ENCODE peak calls at places on chromosomes 2 and 18, in seven cellular contexts. W is fibroblast of the aortic adventitia; F is CD8-positive, alpha-beta T cell; B is suprapubic skin; X is fibroblast of mammary gland; Z is cardiac muscle cell; G is adrenal gland. H is an unnamed sample.
A peak's percentile ranks its signal among the peaks of the same experiment; 100 is the strongest.

GRCh38 chr2:230671117-230671516 is 41.5 kb upstream of the CAB39 start:
- DNase-seq in W (peak; percentile 39), F (no peak), B (no peak), X (peak; percentile 73), Z (no peak), G (no peak), H (no peak)

GRCh38 chr2:211665299-211665698 is 873.3 kb downstream of the ERBB4 start:
- DNase-seq in W (no peak), F (no peak), B (no peak), X (no peak), Z (no peak), G (no peak), H (no peak)

GRCh38 chr18:44700652-44701051 is 20.0 kb downstream of the SETBP1 start:
- DNase-seq in W (peak; percentile 47), F (peak; percentile 18), B (no peak), X (peak; percentile 81), Z (peak; percentile 44), G (no peak), H (no peak)

GRCh38 chr2:109350526-109350925 is 221.5 kb downstream of the SH3RF3 start:
- DNase-seq in W (peak; percentile 35), F (no peak), B (no peak), X (peak; percentile 31), Z (no peak), G (no peak), H (no peak)

GRCh38 chr2:64846175-64846574 is 143.0 kb upstream of the SLC1A4 start:
- DNase-seq in W (peak; percentile 73), F (no peak), B (peak; percentile 38), X (peak; percentile 72), Z (no peak), G (no peak), H (no peak)

GRCh38 chr18:72201032-72201431 is 343.1 kb downstream of the CBLN2 start:
- DNase-seq in W (no peak), F (no peak), B (no peak), X (no peak), Z (no peak), G (no peak), H (no peak)

GRCh38 chr2:202760848-202761247 is 110.7 kb downstream of the ICA1L start:
- DNase-seq in W (no peak), F (no peak), B (no peak), X (no peak), Z (no peak), G (no peak), H (no peak)

GRCh38 chr2:234135750-234136221 is 85.3 kb downstream of the SPP2 start:
- DNase-seq in W (peak; percentile 84), F (peak; percentile 48), B (no peak), X (peak; percentile 76), Z (peak; percentile 83), G (peak; percentile 73), H (peak; percentile 20)

GRCh38 chr2:190800528-190800927 is 80.1 kb upstream of the GLS start:
- DNase-seq in W (peak; percentile 33), F (no peak), B (no peak), X (no peak), Z (no peak), G (no peak), H (no peak)

DNA sequence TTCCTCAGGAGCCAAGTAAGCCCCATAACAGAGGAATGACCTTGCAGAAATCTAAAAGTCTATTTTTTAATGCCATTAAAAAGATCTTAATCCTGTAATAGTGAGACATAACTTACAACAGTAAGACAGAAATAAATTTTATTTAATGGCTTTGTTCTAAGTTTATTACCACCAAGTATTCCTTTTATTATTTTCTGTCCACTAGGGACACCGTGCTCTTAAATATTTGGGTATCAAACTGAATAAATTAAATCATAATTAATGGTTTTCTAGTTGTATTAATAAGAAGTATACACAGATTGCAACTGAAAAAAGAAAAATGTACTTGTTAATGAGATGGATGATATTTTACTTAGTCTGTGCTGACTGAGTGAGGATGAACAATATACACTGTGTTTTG is 3.1 kb upstream of the B4GALT6 start:
- DNase-seq in W (no peak), F (no peak), B (no peak), X (no peak), Z (no peak), G (no peak), H (no peak)
- H3K4me3 ChIP-seq in W (no peak overlapping the region), F (no peak overlapping the region), B (no peak overlapping the region), X (no peak overlapping the region), Z (no peak overlapping the region), G (no peak overlapping the region), H (no peak overlapping the region)

GRCh38 chr2:126658910-126659613 is 3.1 kb downstream of the GYPC start:
- DNase-seq in W (peak; percentile 77), F (peak; percentile 62), B (no peak), X (peak; percentile 86), Z (peak; percentile 77), G (peak; percentile 86), H (no peak)
- TF ChIP-seq CTCF in W (no peak), F (no peak), B (no peak), X (no peak), Z (peak; percentile 10), G (no peak), H (no peak)

DNA sequence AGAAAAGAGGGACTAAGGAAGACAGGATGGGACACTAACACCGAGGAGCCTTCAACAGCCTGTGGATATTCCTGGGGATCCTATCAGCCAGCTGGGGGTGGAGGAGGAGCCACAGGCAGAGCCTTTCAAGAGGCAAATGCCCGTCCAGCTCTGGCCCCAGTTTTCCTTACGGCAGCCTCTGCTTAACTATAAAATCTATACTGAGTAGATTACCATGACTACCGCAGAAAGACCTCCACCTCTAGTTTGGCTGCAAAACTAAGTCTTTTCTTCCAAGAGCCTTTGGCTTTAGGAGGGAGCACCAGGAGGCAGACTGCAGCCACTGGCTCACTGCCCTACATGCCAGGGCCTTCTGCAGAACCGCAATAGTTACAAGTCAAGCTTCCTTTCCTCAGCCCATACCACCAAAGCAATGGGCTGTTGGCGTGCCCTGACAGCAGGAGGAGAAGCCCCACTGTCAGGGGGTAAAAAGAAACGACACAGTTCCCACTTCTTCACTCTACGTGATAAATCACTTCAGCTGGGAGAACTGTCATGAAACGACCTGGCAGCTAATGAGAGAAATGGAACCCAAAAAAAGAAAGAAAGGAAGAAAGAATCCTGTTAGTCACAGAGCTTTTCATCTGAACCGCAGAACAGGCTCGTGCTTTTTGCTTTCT is 25.1 kb upstream of the CREB1 start:
- DNase-seq in W (peak; percentile 91), F (no peak), B (no peak), X (peak; percentile 70), Z (peak; percentile 38), G (no peak), H (no peak)
- H3K4me3 ChIP-seq in W (peak overlapping the region; percentile 31), F (no peak overlapping the region), B (no peak overlapping the region), X (no peak overlapping the region), Z (no peak overlapping the region), G (no peak overlapping the region), H (no peak overlapping the region)

DNA sequence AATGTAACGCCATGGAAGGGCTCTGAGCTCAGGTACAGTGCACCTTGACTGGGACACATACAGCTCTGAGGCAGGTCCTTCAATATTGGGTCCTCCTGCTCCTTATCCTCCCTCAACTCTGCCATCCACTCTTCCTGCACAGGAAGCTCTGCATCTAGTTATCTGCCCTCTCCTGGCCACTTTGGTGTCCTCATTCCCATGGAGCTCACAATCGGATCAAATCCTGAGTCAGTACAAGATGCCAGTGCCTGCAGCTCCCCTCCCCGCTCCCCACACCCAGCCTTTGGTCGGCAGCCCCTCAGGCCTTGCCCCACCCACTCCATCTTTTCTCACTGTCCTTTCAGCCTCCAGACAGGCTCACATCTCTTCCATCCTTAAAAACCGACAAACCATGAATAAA is 58.0 kb downstream of the LRRFIP1 start:
- DNase-seq in W (peak; percentile 42), F (no peak), B (no peak), X (peak; percentile 61), Z (no peak), G (no peak), H (no peak)
- TF ChIP-seq CTCF in W (peak; percentile 45), F (no peak), B (no peak), X (peak; percentile 51), Z (peak; percentile 32), G (peak; percentile 22), H (peak; percentile 57)